ENCODE peak calls at places on chromosomes 3 and 15, in four cellular contexts. P is upper lobe of right lung; J is CD8-positive, alpha-beta T cell; F is uterus. M is an unnamed sample.

GRCh38 chr3:57000012-57000411 is 60.5 kb upstream of the SPATA12 start:
- DNase-seq in P (no peak), J (no peak), F (no peak), M (no peak)

GRCh38 chr3:36408146-36408545 is 27.8 kb downstream of the STAC start:
- DNase-seq in P (no peak), J (no peak), F (no peak), M (no peak)

GRCh38 chr15:74306801-74307217 is 60.6 kb downstream of the CYP11A1 start:
- DNase-seq in P (no peak), J (no peak), F (no peak), M (no peak)

GRCh38 chr3:126322181-126322967 is 34.8 kb downstream of the KLF15 start:
- DNase-seq in P (no peak), J (no peak), F (peak), M (peak)

GRCh38 chr3:112043621-112044201 is 9.2 kb downstream of the TMPRSS7 start:
- DNase-seq in P (no peak), J (peak), F (peak), M (peak)

GRCh38 chr3:10883478-10884234 is 67.6 kb downstream of the SLC6A11 start:
- DNase-seq in P (no peak), J (no peak), F (no peak), M (no peak)

GRCh38 chr3:95197661-95198060 is 1134.8 kb downstream of the NSUN3 start:
- DNase-seq in P (no peak), J (no peak), F (no peak), M (no peak)

GRCh38 chr15:96703087-96703486 is 372.6 kb downstream of the NR2F2 start:
- DNase-seq in P (no peak), J (no peak), F (no peak), M (no peak)

GRCh38 chr3:170500995-170501394 is 82.3 kb downstream of the CLDN11 start:
- DNase-seq in P (no peak), J (no peak), F (no peak), M (no peak)

GRCh38 chr3:170500462-170500861 is 81.8 kb downstream of the CLDN11 start:
- DNase-seq in P (no peak), J (no peak), F (no peak), M (no peak)

GRCh38 chr3:170502297-170502696 is 83.6 kb downstream of the SLC7A14 start:
- DNase-seq in P (no peak), J (no peak), F (peak), M (no peak)

GRCh38 chr3:170497197-170497596 is 78.5 kb downstream of the CLDN11 start:
- DNase-seq in P (no peak), J (no peak), F (no peak), M (no peak)

GRCh38 chr3:170499562-170500156 is 81.0 kb downstream of the CLDN11 start:
- DNase-seq in P (no peak), J (no peak), F (peak), M (peak)
- TF ChIP-seq CTCF in P (peak), J (peak), F (peak), M (no peak)

DNA sequence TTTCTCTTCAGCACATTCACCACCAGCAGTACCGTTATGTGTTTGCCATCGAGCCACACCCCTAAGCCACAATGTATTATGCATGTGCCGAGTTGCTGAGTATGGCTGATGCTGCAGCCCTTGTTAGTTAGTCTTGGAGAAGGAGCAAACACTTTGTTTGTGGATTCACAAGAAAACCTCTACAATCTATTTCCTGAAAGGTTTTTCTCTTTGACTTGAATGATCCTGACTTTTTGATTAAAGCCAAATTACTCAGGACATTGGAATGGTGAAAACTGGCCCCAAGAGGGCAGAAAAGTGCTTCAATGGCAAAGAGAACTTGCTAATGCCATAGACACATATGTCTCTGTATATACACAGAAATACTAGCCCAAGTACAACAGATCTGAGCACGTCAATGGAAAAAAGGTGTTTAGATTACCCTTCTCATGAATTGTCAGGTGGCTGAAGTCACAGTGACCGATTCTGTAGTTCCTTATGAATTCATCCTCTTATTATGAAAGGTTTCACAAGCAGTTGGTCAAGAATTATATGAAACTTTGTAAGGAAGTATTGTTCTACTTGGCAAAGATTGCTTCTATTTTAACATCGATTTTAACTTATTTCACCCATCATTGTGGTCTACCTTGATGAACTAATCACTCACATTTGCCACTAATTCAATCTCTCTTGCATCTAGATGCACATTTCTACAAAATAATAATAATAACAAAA is 103.0 kb downstream of the P3H2 start:
- DNase-seq in P (no peak), J (no peak), F (no peak), M (no peak)
- TF ChIP-seq CTCF in P (peak), J (no peak), F (peak), M (peak)

GRCh38 chr3:181808053-181808452 is 96.3 kb downstream of the SOX2 start:
- DNase-seq in P (no peak), J (no peak), F (no peak), M (no peak)

GRCh38 chr3:181805703-181806102 is 94.0 kb downstream of the SOX2 start:
- DNase-seq in P (no peak), J (no peak), F (no peak), M (no peak)
- TF ChIP-seq CTCF in P (no peak), J (no peak), F (no peak), M (no peak)

GRCh38 chr3:61875073-61875472 is 313.7 kb downstream of the PTPRG start:
- DNase-seq in P (no peak), J (no peak), F (no peak), M (no peak)

GRCh38 chr3:61876797-61877196 is 315.4 kb downstream of the PTPRG start:
- DNase-seq in P (no peak), J (no peak), F (no peak), M (no peak)

GRCh38 chr3:61875488-61875887 is 314.1 kb downstream of the PTPRG start:
- DNase-seq in P (no peak), J (no peak), F (no peak), M (no peak)

GRCh38 chr3:61875976-61876671 is 314.8 kb downstream of the PTPRG start:
- DNase-seq in P (no peak), J (no peak), F (no peak), M (no peak)

DNA sequence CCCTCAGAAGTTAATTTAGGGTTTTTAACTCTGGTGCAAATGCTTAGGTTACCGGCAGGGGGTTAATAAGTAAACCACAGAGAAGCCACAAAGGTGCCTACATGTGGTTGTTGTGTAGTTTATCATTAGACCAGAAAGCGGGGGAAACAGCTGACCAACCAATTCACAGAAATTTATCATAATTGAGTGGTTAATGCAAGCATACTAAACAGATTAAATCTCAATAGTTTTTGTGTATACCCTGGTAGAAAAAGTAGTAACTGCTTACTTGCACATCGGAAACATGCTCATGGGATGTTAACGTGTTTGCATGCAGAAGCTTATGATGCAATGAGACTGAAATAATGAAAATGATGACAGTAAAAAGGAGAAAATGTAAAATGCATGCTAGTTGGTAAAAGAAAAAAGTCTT is 316.0 kb downstream of the PTPRG start:
- DNase-seq in P (no peak), J (no peak), F (no peak), M (no peak)
- TF ChIP-seq CTCF in P (no peak), J (no peak), F (no peak), M (no peak)

M was measured in tibial artery.